ENCODE peak calls at places on chromosomes 1 and 21, in nine cellular contexts. V, X, U, M, Z, N, A, T and D are unnamed samples.

GRCh38 chr21:35252831-35253230 is 203.7 kb upstream of the RUNX1 start:
- DNase-seq in T (no peak), A (no peak), Z (no peak), N (no peak), U (no peak), X (no peak), V (no peak), M (peak), D (no peak)

GRCh38 chr1:66917476-66917875 is 7.2 kb downstream of the DNAI4 start:
- DNase-seq in M (no peak), N (no peak), T (no peak), V (no peak), A (no peak), U (no peak), Z (no peak), X (no peak), D (no peak)

GRCh38 chr1:41367102-41367537 is 5.9 kb downstream of the FOXO6 start:
- DNase-seq in X (no peak), U (no peak), M (no peak), V (no peak), Z (no peak), N (no peak), A (peak), T (no peak), D (no peak)

GRCh38 chr1:118739421-118739930 is 248.7 kb downstream of the TBX15 start:
- DNase-seq in U (no peak), V (no peak), N (no peak), T (peak), A (no peak), M (no peak), X (no peak), Z (no peak), D (no peak)

GRCh38 chr1:246519514-246519913 is 12.4 kb upstream of the SMYD3 start:
- DNase-seq in X (no peak), T (no peak), V (no peak), M (no peak), Z (no peak), U (no peak), A (no peak), N (no peak), D (no peak)

GRCh38 chr1:111988743-111989453 is 570 bp downstream of the KCND3 start:
- DNase-seq in V (no peak), U (peak), T (peak), X (peak), M (no peak), N (no peak), Z (peak), A (peak), D (no peak)

GRCh38 chr21:42747746-42748351 is 94.4 kb downstream of the PDE9A start:
- DNase-seq in V (no peak), M (no peak), U (no peak), N (no peak), T (no peak), A (no peak), X (no peak), Z (no peak), D (no peak)

GRCh38 chr1:84434756-84435142 is 36.5 kb downstream of the DNASE2B start:
- DNase-seq in T (no peak), N (no peak), Z (no peak), X (no peak), V (no peak), A (no peak), M (peak), U (no peak), D (no peak)

GRCh38 chr1:212600071-212600915 is 8.3 kb upstream of the ATF3 start:
- DNase-seq in T (no peak), U (no peak), V (no peak), Z (no peak), M (no peak), N (no peak), A (no peak), X (no peak), D (peak)

GRCh38 chr1:66725885-66726665 is 26.2 kb upstream of the DYNLT5 start:
- DNase-seq in M (peak), N (no peak), T (peak), A (peak), U (no peak), V (peak), X (peak), Z (peak), D (peak)

GRCh38 chr21:42397291-42398129 is 1.7 kb upstream of the TMPRSS3 start:
- DNase-seq in Z (peak), V (no peak), T (no peak), X (no peak), A (no peak), N (no peak), M (no peak), U (no peak), D (no peak)

GRCh38 chr21:34313116-34313515 is 50.7 kb upstream of the KCNE2 start:
- DNase-seq in V (peak), T (no peak), A (no peak), U (no peak), M (peak), X (no peak), N (no peak), Z (no peak), D (no peak)